ENCODE peak calls at places on chromosomes 12 and 14, in five cellular contexts. W is endothelial cell of umbilical vein; K is mesenchymal stem cell; D is CD8-positive, alpha-beta T cell; O is pancreas. R is an unnamed sample.

GRCh38 chr14:94748667-94749347 is 21.1 kb downstream of the GSC start:
- DNase-seq in W (no peak), K (no peak), D (no peak), O (peak), R (no peak)

GRCh38 chr12:13435535-13435934 is 239.0 kb downstream of the EMP1 start:
- DNase-seq in W (no peak), K (no peak), D (no peak), O (no peak), R (no peak)

GRCh38 chr14:38948171-38948570 is 154.9 kb downstream of the SEC23A start:
- DNase-seq in W (no peak), K (no peak), D (no peak), O (no peak), R (no peak)

GRCh38 chr14:85483652-85484051 is 46.3 kb upstream of the FLRT2 start:
- DNase-seq in W (peak), K (peak), D (no peak), O (no peak), R (no peak)

GRCh38 chr12:109944975-109945374 is 44.9 kb downstream of the TCHP start:
- DNase-seq in W (peak), K (peak), D (no peak), O (no peak), R (peak)

GRCh38 chr14:74517731-74518130 is 24.2 kb downstream of the ISCA2 start:
- DNase-seq in W (no peak), K (no peak), D (no peak), O (no peak), R (no peak)

GRCh38 chr12:1791104-1791927 is 29.0 kb upstream of the LRTM2 start:
- DNase-seq in W (peak), K (peak), D (peak), O (no peak), R (peak)

GRCh38 chr12:14072952-14073351 is 91.5 kb upstream of the GRIN2B start:
- DNase-seq in W (no peak), K (no peak), D (no peak), O (no peak), R (no peak)

GRCh38 chr14:104037903-104038302 is 47.6 kb upstream of the ASPG start:
- DNase-seq in W (no peak), K (no peak), D (no peak), O (no peak), R (peak)

GRCh38 chr12:16849473-16849872 is 243.5 kb upstream of the LMO3 start:
- DNase-seq in W (no peak), K (no peak), D (no peak), O (no peak), R (no peak)

GRCh38 chr12:22729898-22730443 is 105.0 kb downstream of the ETNK1 start:
- DNase-seq in W (peak), K (peak), D (no peak), O (no peak), R (no peak)

GRCh38 chr12:101823891-101824290 is 6.9 kb downstream of the GNPTAB start:
- DNase-seq in W (peak), K (peak), D (peak), O (peak), R (peak)

GRCh38 chr14:103974575-103974974 is 32.2 kb upstream of the RD3L start:
- DNase-seq in W (no peak), K (no peak), D (no peak), O (no peak), R (no peak)

GRCh38 chr12:19822476-19822875 is 383.2 kb downstream of the AEBP2 start:
- DNase-seq in W (peak), K (no peak), D (no peak), O (no peak), R (no peak)

GRCh38 chr12:57613427-57614109 is 2.3 kb downstream of the ARHGEF25 start:
- DNase-seq in W (no peak), K (no peak), D (no peak), O (no peak), R (no peak)
- H3K4me3 ChIP-seq in W (no peak), K (no peak), D (no peak), O (no peak), R (no peak)

DNA sequence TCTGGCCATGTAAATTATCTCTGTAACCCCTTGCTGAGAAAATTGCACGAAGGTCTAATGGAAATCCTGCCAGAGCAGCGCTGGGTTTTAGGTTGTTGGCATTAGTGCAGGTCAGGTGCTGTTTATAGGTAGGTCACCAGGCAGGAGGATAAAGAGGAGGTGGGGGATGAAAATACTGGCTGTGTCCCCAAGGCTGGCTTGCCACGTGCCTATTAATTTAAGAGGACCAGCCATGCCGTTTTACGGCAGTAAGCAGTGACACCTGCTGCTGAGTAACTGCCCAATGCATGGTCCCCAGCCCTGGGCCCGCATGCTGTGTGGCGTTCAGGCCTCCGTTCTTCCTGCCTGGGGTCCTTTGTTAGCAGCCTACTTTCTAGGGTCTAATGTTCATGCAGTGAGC is 67.2 kb downstream of the WDR20 start:
- DNase-seq in W (no peak), K (no peak), D (no peak), O (peak), R (no peak)
- H3K4me3 ChIP-seq in W (no peak), K (no peak), D (no peak), O (no peak), R (no peak)

GRCh38 chr12:21438643-21439042 is 1.2 kb downstream of the PYROXD1 start:
- DNase-seq in W (no peak), K (peak), D (no peak), O (no peak), R (no peak)
- H3K4me3 ChIP-seq in W (peak), K (peak), D (peak), O (peak), R (no peak)

DNA sequence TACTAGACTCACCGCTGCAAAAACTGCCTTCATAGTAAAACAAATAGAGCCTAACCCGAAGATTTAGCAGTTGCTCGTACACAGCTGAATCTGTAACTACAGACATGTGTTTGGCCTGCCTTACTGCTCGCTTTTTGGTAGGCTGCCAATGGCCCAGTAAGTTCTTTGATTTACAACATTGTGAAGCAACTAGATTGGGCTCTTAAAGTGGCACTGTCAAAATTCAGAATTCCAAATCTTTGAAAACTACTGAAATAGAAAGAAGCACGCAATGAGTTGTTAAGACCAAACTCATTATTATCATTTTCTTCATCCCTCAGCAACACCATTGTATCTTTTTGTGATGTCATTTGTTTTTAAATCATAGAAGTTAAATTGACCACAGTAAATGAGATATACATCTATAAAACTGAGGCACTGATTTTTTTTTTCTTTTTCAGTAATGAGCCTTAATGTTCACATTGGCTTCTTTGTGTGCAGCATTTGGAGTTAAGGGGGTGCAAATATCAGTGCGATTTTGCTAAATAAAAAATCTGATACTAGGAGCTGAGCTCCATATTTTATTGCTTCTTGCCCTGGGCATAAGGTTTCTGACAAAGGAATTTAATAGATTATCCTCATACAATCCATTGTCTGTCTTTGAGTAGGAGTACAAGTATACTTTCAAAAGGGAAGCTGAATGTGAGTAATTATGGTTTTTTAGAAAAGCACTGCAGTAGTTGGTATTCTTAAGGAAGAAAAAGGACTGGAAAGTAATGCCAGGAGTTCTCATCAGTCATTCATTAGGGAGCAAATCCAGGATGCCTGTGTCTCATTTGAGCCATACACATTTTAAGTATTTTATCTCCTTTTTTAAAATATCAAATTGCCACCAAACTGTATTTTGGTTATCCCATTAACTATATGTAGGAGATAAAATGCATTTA is 138.5 kb downstream of the KICS2 start:
- DNase-seq in W (peak), K (peak), D (no peak), O (peak), R (peak)
- H3K4me3 ChIP-seq in W (no peak), K (peak), D (no peak), O (no peak), R (no peak)

DNA sequence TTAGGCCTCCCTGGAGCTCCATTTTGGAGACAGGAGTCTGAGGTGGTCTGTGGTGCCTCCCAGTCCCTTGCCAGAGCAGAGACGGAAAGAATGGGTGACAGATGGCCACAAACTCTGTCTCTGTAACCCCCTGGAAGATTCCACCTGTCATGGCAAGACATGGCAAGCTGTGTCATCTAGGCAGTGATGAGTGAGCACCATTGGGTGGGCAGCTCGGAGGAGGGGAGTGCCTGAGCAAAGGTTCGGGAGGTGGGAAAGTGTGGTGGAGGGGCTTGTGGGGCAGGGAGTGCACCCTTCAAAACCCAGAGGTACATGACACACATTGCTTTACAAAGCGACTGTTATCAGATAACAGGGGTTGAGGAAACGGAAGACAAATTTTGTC is 3.4 kb downstream of the RIN3 start:
- DNase-seq in W (no peak), K (no peak), D (no peak), O (no peak), R (no peak)
- H3K4me3 ChIP-seq in W (no peak), K (no peak), D (no peak), O (no peak), R (no peak)

DNA sequence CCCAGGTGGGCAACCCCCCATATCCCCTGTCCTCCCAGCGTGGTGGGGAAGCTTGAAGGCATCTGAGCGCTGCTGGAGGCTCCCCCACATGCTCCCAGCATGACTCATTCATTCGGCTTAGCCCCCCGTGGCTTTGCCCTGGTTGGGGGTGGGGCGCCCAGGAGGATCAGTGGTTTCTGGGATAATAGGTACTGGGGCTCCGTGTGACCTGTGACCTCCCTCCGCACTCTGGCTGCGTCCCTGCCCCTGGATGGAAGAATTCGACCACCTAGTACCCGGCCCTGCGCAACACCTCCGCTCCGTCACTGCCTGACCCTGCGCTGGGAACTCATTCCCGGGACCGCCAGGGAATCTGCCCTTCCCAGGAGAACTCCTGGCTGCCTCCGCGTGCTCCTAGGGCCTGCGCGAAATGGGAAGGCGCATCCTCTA is 120.1 kb downstream of the AACS start:
- DNase-seq in W (no peak), K (no peak), D (no peak), O (no peak), R (peak)
- H3K4me3 ChIP-seq in W (no peak), K (peak), D (no peak), O (no peak), R (no peak)

GRCh38 chr14:33669111-33669510 is 281.8 kb downstream of the EGLN3 start:
- DNase-seq in W (no peak), K (no peak), D (no peak), O (no peak), R (no peak)

GRCh38 chr14:33668066-33668465 is 282.8 kb downstream of the EGLN3 start:
- DNase-seq in W (no peak), K (no peak), D (no peak), O (no peak), R (no peak)

GRCh38 chr14:33674716-33675115 is 276.2 kb downstream of the EGLN3 start:
- DNase-seq in W (no peak), K (no peak), D (no peak), O (no peak), R (no peak)

GRCh38 chr14:33670235-33670634 is 280.6 kb downstream of the EGLN3 start:
- DNase-seq in W (no peak), K (no peak), D (no peak), O (no peak), R (no peak)

GRCh38 chr14:33671556-33671955 is 279.3 kb downstream of the EGLN3 start:
- DNase-seq in W (peak), K (peak), D (no peak), O (no peak), R (no peak)
- H3K4me3 ChIP-seq in W (no peak), K (no peak), D (no peak), O (no peak), R (no peak)